ENCODE peak calls at places on chromosomes 11 and 22, in seven cellular contexts. C, B, K, U, I, T and V are unnamed samples.

GRCh38 chr11:10520562-10520961 is 20.4 kb downstream of the RNF141 start:
- DNase-seq in C (no peak), B (no peak), K (no peak), U (no peak), I (no peak), T (no peak), V (no peak)

GRCh38 chr11:94674005-94674491 is 94.1 kb upstream of the AMOTL1 start:
- DNase-seq in C (no peak), B (peak), K (no peak), U (no peak), I (no peak), T (no peak), V (no peak)

GRCh38 chr11:4059424-4059823 is 35.2 kb upstream of the RRM1 start:
- DNase-seq in C (no peak), B (no peak), K (no peak), U (no peak), I (no peak), T (no peak), V (no peak)

GRCh38 chr11:1847006-1847735 is 5.7 kb upstream of the LSP1 start:
- DNase-seq in C (no peak), B (no peak), K (no peak), U (no peak), I (no peak), T (no peak), V (no peak)

GRCh38 chr11:8767466-8768142 is 85.0 kb downstream of the RPL27A start:
- DNase-seq in C (no peak), B (peak), K (no peak), U (no peak), I (no peak), T (no peak), V (no peak)

GRCh38 chr11:8988329-8989234 is 15.2 kb downstream of the NRIP3 start:
- DNase-seq in C (peak), B (peak), K (no peak), U (no peak), I (no peak), T (no peak), V (no peak)

GRCh38 chr22:37747090-37747714 is 50.4 kb downstream of the TRIOBP start:
- DNase-seq in C (peak), B (peak), K (no peak), U (no peak), I (no peak), T (peak), V (peak)

GRCh38 chr11:130789241-130789640 is 127.0 kb downstream of the SNX19 start:
- DNase-seq in C (no peak), B (no peak), K (no peak), U (no peak), I (no peak), T (no peak), V (no peak)

GRCh38 chr11:10856689-10857603 is 907 bp downstream of the ZBED5 start:
- DNase-seq in C (peak), B (peak), K (peak), U (peak), I (peak), T (peak), V (peak)

GRCh38 chr22:18088825-18089568 is 11.2 kb downstream of the PEX26 start:
- DNase-seq in C (no peak), B (no peak), K (no peak), U (peak), I (no peak), T (no peak), V (no peak)

GRCh38 chr22:29886601-29887000 is 3.6 kb downstream of the MTMR3 start:
- DNase-seq in C (no peak), B (no peak), K (no peak), U (no peak), I (no peak), T (no peak), V (no peak)

GRCh38 chr22:29885610-29886009 is 2.6 kb downstream of the MTMR3 start:
- DNase-seq in C (no peak), B (no peak), K (no peak), U (no peak), I (no peak), T (no peak), V (no peak)

GRCh38 chr22:29883831-29884139 is 811 bp downstream of the MTMR3 start:
- DNase-seq in C (no peak), B (no peak), K (no peak), U (no peak), I (no peak), T (no peak), V (no peak)

GRCh38 chr22:29882716-29883044 is 294 bp upstream of the MTMR3 start:
- DNase-seq in C (no peak), B (no peak), K (no peak), U (no peak), I (no peak), T (no peak), V (no peak)

DNA sequence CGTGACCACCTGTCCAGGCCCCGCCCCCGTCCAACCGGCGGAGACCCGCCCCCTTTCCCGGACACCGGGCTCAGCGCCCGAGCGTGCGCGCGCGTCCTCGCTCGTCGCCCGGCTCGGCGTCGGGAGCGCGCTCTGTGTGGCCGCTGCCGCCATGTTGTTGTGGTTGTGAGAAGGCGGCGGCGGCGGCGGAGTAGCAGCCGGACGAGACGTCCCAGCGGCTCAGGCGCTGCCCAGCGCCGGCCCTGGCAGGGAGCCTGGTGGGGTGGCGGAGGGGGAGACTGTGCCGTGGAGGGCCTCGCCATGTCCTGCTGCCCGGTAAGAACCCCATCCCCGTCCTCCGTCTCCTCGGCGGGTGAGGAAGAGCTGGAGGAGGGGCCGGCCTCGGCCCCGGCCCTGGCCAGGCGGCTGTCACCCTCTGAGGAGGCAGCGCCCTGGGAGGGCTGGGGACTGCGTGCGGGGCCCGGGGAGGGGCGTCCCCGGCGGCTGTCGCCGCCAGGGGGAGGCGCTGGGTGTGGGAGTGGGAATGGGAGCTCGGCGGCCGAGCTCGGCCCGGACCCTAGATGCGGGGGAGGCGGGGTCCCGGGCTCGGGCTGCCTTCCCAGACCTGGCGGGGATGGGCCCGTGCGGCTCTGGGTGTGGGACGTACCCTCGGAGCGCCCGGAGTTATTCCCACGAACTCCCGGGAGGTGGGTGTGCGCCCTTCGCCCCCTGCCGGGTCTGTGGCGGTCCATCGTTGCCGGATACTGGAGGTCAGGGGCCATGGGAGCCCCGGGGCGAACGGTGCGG is at the start of gene MTMR3:
- DNase-seq in C (peak), B (peak), K (peak), U (peak), I (peak), T (peak), V (peak)
- TF ChIP-seq CTCF in C (peak), B (peak), K (peak), U (peak), I (peak), T (peak), V (peak)

GRCh38 chr22:44363980-44364749 is 51.4 kb upstream of the SHISAL1 start:
- DNase-seq in C (no peak), B (no peak), K (no peak), U (no peak), I (no peak), T (peak), V (no peak)
- TF ChIP-seq EZH2phosphoT487 in C (no peak), B (no peak), K (no peak), U (no peak), I (no peak), T (no peak), V (no peak)

GRCh38 chr11:66267379-66268209 is 845 bp upstream of the RAB1B start:
- DNase-seq in C (peak), B (peak), K (peak), U (peak), I (peak), T (peak), V (peak)

GRCh38 chr11:66268210-66268952 is at the start of gene RAB1B:
- DNase-seq in C (peak), B (peak), K (peak), U (peak), I (peak), T (peak), V (peak)

GRCh38 chr11:66271816-66272215 is 3.4 kb downstream of the RAB1B start:
- DNase-seq in C (no peak), B (no peak), K (no peak), U (no peak), I (no peak), T (no peak), V (no peak)

GRCh38 chr11:66267039-66267378 is 1.4 kb upstream of the RAB1B start:
- DNase-seq in C (no peak), B (no peak), K (no peak), U (no peak), I (no peak), T (no peak), V (no peak)

GRCh38 chr11:66268953-66269906 is 791 bp downstream of the RAB1B start:
- DNase-seq in C (peak), B (peak), K (peak), U (no peak), I (peak), T (peak), V (peak)
- TF ChIP-seq CTCF in C (peak), B (peak), K (peak), U (peak), I (peak), T (peak), V (peak)

DNA sequence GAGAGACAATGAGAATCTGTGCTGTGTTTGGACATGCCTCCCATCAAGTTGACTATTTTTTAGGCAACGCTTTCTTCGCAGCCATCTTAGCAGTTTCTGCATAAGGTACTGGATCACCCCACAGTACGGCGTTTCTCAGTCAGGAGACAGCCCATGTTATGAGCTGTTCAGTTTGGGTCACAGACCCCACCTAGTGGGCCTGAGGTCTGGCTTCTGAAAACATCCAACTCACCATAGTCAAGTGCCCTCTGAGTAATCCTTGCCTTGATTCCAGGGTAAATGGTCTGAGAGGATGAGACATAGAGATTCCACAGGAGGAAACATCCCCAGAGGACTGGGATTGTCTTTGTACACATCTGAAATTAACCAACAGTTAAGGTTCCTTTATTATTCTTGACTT is 7.2 kb downstream of the BPIFC start:
- DNase-seq in C (no peak), B (no peak), K (no peak), U (no peak), I (no peak), T (no peak), V (no peak)
- TF ChIP-seq EZH2phosphoT487 in C (no peak), B (no peak), K (no peak), U (no peak), I (no peak), T (no peak), V (no peak)

GRCh38 chr11:47342854-47343253 is 9.6 kb downstream of the MYBPC3 start:
- DNase-seq in C (no peak), B (no peak), K (no peak), U (no peak), I (no peak), T (no peak), V (no peak)
- TF ChIP-seq CTCF in C (no peak), B (no peak), K (no peak), U (no peak), I (no peak), T (no peak), V (no peak)

GRCh38 chr22:39996732-39997131 is 2.0 kb downstream of the FAM83F start:
- DNase-seq in C (no peak), B (no peak), K (no peak), U (no peak), I (no peak), T (no peak), V (no peak)

GRCh38 chr22:40000171-40000570 is 5.4 kb downstream of the FAM83F start:
- DNase-seq in C (no peak), B (no peak), K (no peak), U (no peak), I (no peak), T (no peak), V (no peak)

GRCh38 chr22:39997421-39997820 is 2.7 kb downstream of the FAM83F start:
- DNase-seq in C (no peak), B (no peak), K (no peak), U (no peak), I (no peak), T (no peak), V (no peak)

GRCh38 chr22:39999144-39999757 is 4.5 kb downstream of the FAM83F start:
- DNase-seq in C (peak), B (no peak), K (peak), U (no peak), I (no peak), T (no peak), V (peak)

GRCh38 chr22:39997939-39998726 is 3.4 kb downstream of the FAM83F start:
- DNase-seq in C (peak), B (peak), K (no peak), U (no peak), I (peak), T (peak), V (peak)
- TF ChIP-seq EZH2phosphoT487 in C (no peak), B (no peak), K (no peak), U (no peak), I (no peak), T (no peak), V (no peak)

GRCh38 chr11:72848846-72849466 is 34.7 kb downstream of the ATG16L2 start:
- DNase-seq in C (peak), B (peak), K (peak), U (peak), I (peak), T (peak), V (peak)
- TF ChIP-seq CTCF in C (peak), B (peak), K (peak), U (peak), I (peak), T (peak), V (peak)

DNA sequence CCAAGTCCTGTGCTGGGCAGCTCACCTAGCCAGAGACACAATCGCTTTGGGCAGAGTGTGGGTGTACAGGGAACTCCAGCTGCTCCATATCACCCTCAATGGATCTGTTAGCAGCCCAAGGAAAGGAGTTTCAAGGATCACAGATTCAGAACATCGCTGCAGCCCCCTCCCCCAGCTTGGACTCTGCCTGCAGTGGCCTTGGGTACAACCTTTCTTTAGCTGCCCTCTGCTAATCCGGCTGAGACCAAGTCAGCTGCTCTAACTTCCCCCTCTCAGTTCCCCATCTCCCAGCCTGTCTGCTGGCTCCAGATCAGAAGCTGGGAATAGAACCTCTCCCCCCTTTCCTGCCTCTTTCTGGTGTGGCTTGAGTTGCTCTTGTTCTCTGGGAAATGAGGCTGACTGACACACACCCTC is 1.3 kb downstream of the TMEM86A start:
- DNase-seq in C (no peak), B (no peak), K (no peak), U (no peak), I (no peak), T (no peak), V (no peak)
- TF ChIP-seq EZH2phosphoT487 in C (no peak), B (no peak), K (no peak), U (no peak), I (no peak), T (no peak), V (no peak)